ENCODE peak calls at places on chromosome 5, in eight cellular contexts. E, J, V, H, M, C, S and P are unnamed samples.

GRCh38 chr5:88281322-88281721 is 12.7 kb upstream of the TMEM161B start:
- DNase-seq in E (no peak), J (no peak), V (no peak), H (no peak), M (no peak), C (no peak), S (no peak), P (no peak)

GRCh38 chr5:149379177-149379761 is at the start of gene IL17B:
- DNase-seq in E (no peak), J (no peak), V (no peak), H (no peak), M (no peak), C (no peak), S (no peak), P (no peak)

GRCh38 chr5:143659614-143660238 is 152.2 kb upstream of the HMHB1 start:
- DNase-seq in E (no peak), J (no peak), V (no peak), H (no peak), M (no peak), C (no peak), S (no peak), P (peak; percentile 54)

GRCh38 chr5:125160787-125161502 is 414.5 kb upstream of the ZNF608 start:
- DNase-seq in E (no peak), J (no peak), V (no peak), H (peak; percentile 96), M (no peak), C (no peak), S (no peak), P (no peak)

GRCh38 chr5:172692981-172693380 is 51.9 kb downstream of the NEURL1B start:
- DNase-seq in E (no peak), J (peak; percentile 42), V (no peak), H (no peak), M (no peak), C (no peak), S (no peak), P (no peak)

GRCh38 chr5:180648658-180649296 is 623 bp downstream of the FLT4 start:
- DNase-seq in E (no peak), J (no peak), V (no peak), H (peak; percentile 33), M (no peak), C (peak; percentile 40), S (peak; percentile 23), P (no peak)

GRCh38 chr5:180294913-180295555 is 3.2 kb upstream of the MAPK9 start:
- DNase-seq in E (no peak), J (no peak), V (no peak), H (peak; percentile 80), M (no peak), C (no peak), S (no peak), P (no peak)

GRCh38 chr5:151869843-151870242 is 54.8 kb downstream of the GLRA1 start:
- DNase-seq in E (no peak), J (no peak), V (no peak), H (no peak), M (no peak), C (no peak), S (no peak), P (no peak)

GRCh38 chr5:65086234-65086886 is 317.6 kb downstream of the CWC27 start:
- DNase-seq in E (no peak), J (no peak), V (no peak), H (no peak), M (no peak), C (no peak), S (no peak), P (peak; percentile 71)

GRCh38 chr5:156678484-156678883 is 171.6 kb upstream of the PPP1R2B start:
- DNase-seq in E (no peak), J (no peak), V (no peak), H (no peak), M (no peak), C (peak; percentile 47), S (no peak), P (no peak)

GRCh38 chr5:125179617-125180016 is 433.2 kb upstream of the ZNF608 start:
- DNase-seq in E (no peak), J (no peak), V (no peak), H (peak; percentile 35), M (no peak), C (no peak), S (no peak), P (no peak)

GRCh38 chr5:180591249-180591887 is at the start of gene SCGB3A1:
- DNase-seq in E (no peak), J (peak; percentile 83), V (no peak), H (no peak), M (no peak), C (no peak), S (no peak), P (no peak)

GRCh38 chr5:83015676-83016075 is 61.5 kb downstream of the TMEM167A start:
- DNase-seq in E (no peak), J (no peak), V (no peak), H (no peak), M (no peak), C (no peak), S (no peak), P (no peak)

GRCh38 chr5:95042040-95042439 is 242.9 kb downstream of the MCTP1 start:
- DNase-seq in E (no peak), J (no peak), V (no peak), H (no peak), M (no peak), C (no peak), S (no peak), P (no peak)

GRCh38 chr5:112594060-112594850 is 143.4 kb upstream of the APC start:
- DNase-seq in E (no peak), J (no peak), V (no peak), H (no peak), M (no peak), C (no peak), S (no peak), P (no peak)

GRCh38 chr5:57693488-57694305 is 211.1 kb upstream of the ACTBL2 start:
- DNase-seq in E (no peak), J (no peak), V (no peak), H (no peak), M (no peak), C (no peak), S (no peak), P (peak; percentile 47)

GRCh38 chr5:133047404-133047803 is 4.4 kb upstream of the HSPA4 start:
- DNase-seq in E (no peak), J (peak; percentile 78), V (no peak), H (no peak), M (no peak), C (no peak), S (no peak), P (no peak)
- H3K27ac ChIP-seq in E (no peak overlapping the region), J (no peak overlapping the region), V (peak overlapping the region; percentile 94), H (no peak overlapping the region), M (no peak overlapping the region), C (no peak overlapping the region), S (no peak overlapping the region), P (no peak overlapping the region)

GRCh38 chr5:72224946-72225427 is 95.1 kb downstream of the MRPS27 start:
- DNase-seq in E (no peak), J (no peak), V (no peak), H (no peak), M (no peak), C (no peak), S (no peak), P (no peak)

GRCh38 chr5:72228957-72229356 is 91.1 kb downstream of the MRPS27 start:
- DNase-seq in E (no peak), J (no peak), V (no peak), H (peak; percentile 26), M (no peak), C (no peak), S (no peak), P (no peak)

GRCh38 chr5:72222521-72222920 is 97.5 kb downstream of the MRPS27 start:
- DNase-seq in E (no peak), J (no peak), V (no peak), H (no peak), M (no peak), C (no peak), S (no peak), P (no peak)

GRCh38 chr5:72223371-72223770 is 96.7 kb downstream of the MRPS27 start:
- DNase-seq in E (no peak), J (no peak), V (no peak), H (no peak), M (no peak), C (no peak), S (no peak), P (no peak)

DNA sequence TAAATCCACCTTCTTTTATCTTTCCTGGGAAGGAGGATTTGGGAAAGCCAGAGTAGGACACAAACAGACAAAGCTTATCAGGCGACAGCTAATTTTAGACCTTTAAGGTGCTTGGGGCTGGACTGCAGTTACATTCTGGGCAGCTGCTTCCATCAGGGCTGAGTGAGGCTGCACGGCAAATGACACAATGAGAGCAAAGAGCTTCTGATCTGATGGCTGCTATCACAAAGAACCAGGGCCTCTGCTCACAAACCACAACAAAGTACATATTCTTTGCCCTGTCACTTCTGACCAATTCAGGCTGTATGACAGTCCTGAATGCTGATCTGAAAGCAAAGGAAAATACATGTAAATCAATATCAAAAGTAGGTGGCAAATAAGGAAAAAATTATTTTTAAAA is 93.1 kb downstream of the MRPS27 start:
- DNase-seq in E (no peak), J (no peak), V (no peak), H (peak; percentile 82), M (no peak), C (no peak), S (no peak), P (no peak)
- H3K27ac ChIP-seq in E (no peak overlapping the region), J (no peak overlapping the region), V (no peak overlapping the region), H (peak overlapping the region; percentile 94), M (no peak overlapping the region), C (no peak overlapping the region), S (no peak overlapping the region), P (no peak overlapping the region)

DNA sequence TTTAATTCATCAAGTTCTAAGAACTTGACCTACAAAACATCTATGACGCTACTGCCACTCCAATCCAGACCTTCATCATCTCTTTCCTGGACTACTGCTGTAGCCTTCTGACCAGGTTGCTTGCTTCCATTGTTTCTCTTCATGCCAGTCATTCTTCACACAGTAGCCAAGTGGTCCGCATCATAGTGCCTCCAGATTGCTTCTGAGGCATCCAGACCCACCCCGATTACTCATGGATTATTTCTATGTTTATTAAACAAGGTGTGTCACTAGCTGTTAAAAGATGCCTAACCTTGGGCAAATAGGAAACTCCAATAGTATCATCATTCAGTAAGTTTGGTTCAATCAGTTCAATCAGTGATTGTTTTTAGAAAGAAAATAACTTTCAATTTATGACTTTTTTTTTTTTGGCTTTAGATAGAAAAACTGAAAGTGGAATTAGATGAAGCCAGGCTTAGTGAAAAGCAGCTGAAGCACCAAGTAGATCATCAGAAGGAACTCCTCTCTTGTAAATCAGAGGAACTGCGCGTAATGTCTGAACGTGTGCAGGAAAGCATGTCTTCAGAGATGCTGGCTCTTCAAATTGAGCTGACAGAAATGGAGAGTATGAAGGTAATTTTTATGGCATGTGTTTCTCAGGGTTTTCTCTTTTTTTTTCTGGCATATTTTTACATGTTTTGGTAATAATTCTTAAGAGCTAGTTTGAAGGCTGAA is 9.5 kb downstream of the SPDL1 start:
- DNase-seq in E (no peak), J (no peak), V (no peak), H (no peak), M (no peak), C (no peak), S (no peak), P (peak; percentile 68)
- H3K27ac ChIP-seq in E (no peak overlapping the region), J (no peak overlapping the region), V (no peak overlapping the region), H (no peak overlapping the region), M (no peak overlapping the region), C (no peak overlapping the region), S (no peak overlapping the region), P (no peak overlapping the region)

DNA sequence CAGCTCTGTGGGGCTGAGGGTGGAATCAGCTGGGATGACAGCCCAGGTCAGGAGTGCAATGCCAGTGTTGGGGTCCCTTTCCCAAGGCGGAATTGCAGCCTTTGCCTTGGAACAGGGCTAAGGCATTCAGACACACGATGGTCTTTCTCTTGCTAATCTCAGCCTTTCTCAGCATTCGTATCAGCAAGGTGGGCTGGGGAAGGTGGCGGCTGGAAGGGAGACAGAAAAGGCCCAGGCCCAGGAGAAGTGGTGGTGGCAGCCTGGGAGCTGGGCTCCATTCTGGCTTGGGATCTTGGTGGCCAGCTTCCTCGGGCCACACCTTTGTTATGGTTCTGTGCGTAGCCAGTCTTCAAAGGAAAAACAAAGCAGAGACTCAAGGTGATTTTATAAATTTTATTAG is 1.1 kb upstream of the ARHGEF28 start:
- DNase-seq in E (no peak), J (no peak), V (no peak), H (no peak), M (no peak), C (no peak), S (no peak), P (no peak)
- H3K27ac ChIP-seq in E (no peak overlapping the region), J (peak overlapping the region; percentile 84), V (peak overlapping the region; percentile 81), H (no peak overlapping the region), M (no peak overlapping the region), C (no peak overlapping the region), S (no peak overlapping the region), P (peak overlapping the region; percentile 90)